ENCODE peak calls at places on chromosomes 1 and 21, in four cellular contexts. X is tibial nerve, R is skeletal muscle cell, O is uterus. V is an unnamed sample.

GRCh38 chr1:15152318-15153183 is 996 bp upstream of the TMEM51 start:
- DNase-seq in O (peak), R (no peak), X (peak), V (peak)

GRCh38 chr1:111789666-111790316 is 34.1 kb downstream of the DDX20 start:
- DNase-seq in X (no peak), O (no peak), R (peak), V (no peak)

GRCh38 chr1:38353956-38354355 is 307.4 kb upstream of the POU3F1 start:
- DNase-seq in R (no peak), O (no peak), X (no peak), V (no peak)

GRCh38 chr1:94130851-94131595 is 10.1 kb upstream of the ABCA4 start:
- DNase-seq in O (no peak), R (peak), X (no peak), V (peak)

GRCh38 chr1:34163792-34164509 is 1.1 kb downstream of the CSMD2 start:
- DNase-seq in X (no peak), O (no peak), R (no peak), V (peak)

GRCh38 chr21:40331804-40332203 is 464.6 kb downstream of the PCP4 start:
- DNase-seq in O (no peak), R (no peak), X (no peak), V (no peak)

GRCh38 chr1:72623299-72623708 is 341.0 kb upstream of the NEGR1 start:
- DNase-seq in R (no peak), X (no peak), O (no peak), V (peak)

GRCh38 chr1:156625436-156626078 is 6.3 kb downstream of the HAPLN2 start:
- DNase-seq in O (peak), X (peak), R (no peak), V (peak)

GRCh38 chr1:189775343-189775742 is 702.3 kb downstream of the BRINP3 start:
- DNase-seq in R (peak), X (no peak), O (no peak), V (peak)

GRCh38 chr1:204711947-204712701 is 26.6 kb upstream of the LRRN2 start:
- DNase-seq in R (no peak), O (no peak), X (no peak), V (no peak)

GRCh38 chr1:204712718-204713430 is 27.3 kb upstream of the LRRN2 start:
- DNase-seq in O (no peak), R (no peak), X (no peak), V (no peak)

GRCh38 chr1:204709021-204709420 is 23.5 kb upstream of the LRRN2 start:
- DNase-seq in O (no peak), X (no peak), R (no peak), V (no peak)

GRCh38 chr1:204711103-204711946 is 25.8 kb upstream of the LRRN2 start:
- DNase-seq in R (no peak), X (no peak), O (no peak), V (no peak)

DNA sequence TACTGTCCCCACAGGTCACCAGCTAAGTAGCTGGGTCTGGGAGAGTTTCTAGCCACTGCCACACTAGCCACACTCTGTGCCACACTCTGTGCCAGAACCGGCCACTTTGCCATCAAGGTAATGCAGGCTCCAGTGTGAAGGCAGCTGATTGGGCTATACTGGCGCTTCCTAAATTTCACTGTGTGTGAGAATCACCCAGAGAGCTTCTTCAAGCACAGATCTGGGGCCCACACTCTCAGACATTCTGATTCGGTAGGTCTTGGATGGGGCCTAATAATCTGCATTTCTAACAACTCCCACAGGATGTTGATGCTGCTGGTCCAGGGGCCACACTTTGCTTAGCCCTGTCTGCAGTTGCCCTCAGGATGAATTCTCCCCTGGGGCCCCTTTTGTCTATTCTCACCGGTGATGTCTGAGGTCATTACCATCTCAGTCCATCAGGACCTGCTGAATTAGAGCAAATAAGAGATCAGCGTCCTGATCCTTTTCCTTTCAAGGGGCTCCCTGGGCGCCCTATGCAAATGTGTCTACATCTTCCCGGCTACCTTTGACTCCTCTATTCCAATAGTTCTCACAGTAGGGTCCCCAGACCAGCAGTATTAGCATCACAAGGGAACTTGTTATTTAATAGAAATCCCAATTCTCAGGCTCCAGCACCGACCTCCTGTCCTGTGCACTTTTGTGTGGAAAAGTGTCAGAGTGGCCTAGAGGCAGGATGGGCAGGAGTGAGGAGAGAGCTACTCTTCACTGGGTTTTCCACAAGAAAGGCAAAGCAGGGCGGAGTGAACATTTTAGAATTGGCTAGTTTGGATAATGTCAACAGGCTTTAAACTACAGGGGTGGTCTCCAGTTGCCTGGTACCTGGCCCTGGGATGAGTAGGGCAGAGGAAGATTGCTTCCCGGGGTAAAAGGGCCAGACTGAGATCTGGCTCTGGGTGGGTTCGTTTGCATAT is 24.7 kb upstream of the LRRN2 start:
- DNase-seq in O (no peak), X (no peak), R (no peak), V (no peak)
- H3K4me3 ChIP-seq in O (no peak), X (no peak), R (no peak), V (no peak)

DNA sequence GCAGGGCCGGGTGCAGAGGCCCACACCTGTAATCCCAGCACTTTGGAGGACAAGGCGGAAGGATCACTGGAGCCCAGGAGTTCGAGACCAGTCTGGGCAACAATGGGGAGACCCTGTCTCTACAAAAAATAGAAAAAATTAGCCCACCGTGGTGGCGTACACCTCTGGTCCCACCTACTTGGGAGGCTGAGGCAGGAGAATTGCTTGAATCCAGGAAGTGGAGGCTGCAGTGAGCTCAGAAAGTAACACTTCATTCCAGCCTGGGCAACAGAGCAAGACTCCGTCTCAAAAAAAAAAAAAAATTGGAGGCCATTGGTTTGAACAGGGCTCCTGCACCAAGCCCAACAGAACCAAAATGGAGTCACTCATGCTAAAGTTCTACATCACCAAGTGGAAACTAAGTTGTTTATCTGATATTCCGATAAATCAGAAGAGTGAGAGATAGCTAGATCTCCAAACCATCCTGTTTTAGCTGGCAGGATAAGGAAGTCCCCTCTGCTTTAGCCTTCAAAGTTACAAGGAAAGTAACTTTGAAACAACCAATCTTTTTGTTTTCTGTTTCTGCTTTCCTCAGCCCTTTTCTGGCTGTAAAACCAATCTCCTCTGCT is 766 bp upstream of the LSM10 start:
- DNase-seq in O (no peak), R (no peak), X (no peak), V (no peak)
- H3K4me3 ChIP-seq in O (no peak), R (no peak), X (no peak), V (no peak)

DNA sequence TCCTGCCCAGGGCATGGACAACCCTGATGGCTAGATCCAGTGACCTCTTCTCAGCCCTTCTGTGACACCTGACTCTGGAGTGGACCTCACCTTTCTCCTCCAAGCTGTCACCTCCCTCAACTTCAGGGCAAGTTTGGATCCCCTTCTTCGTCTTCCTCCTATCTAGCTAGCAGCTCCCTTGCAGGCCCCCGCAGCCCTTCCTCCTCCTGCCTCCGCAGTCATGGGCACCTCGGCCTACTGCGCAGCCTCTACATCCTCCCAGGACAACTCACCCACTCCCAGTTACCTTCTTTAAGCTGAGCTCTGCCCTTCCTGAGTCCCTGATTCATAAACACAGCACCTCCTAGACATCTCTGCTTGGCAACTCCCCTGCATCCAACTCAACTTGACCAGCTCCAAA is 61.3 kb upstream of the ID3 start:
- DNase-seq in R (no peak), O (no peak), X (no peak), V (no peak)
- H3K4me3 ChIP-seq in R (no peak), O (no peak), X (no peak), V (no peak)

GRCh38 chr1:43969416-43969745 is 429 bp upstream of the DPH2 start:
- DNase-seq in O (no peak), R (no peak), X (no peak), V (no peak)
- H3K4me3 ChIP-seq in O (peak), R (peak), X (no peak), V (no peak)

GRCh38 chr1:32811265-32811664 is 5.9 kb downstream of the YARS1 start:
- DNase-seq in R (no peak), X (no peak), O (no peak), V (no peak)
- H3K4me3 ChIP-seq in R (no peak), X (no peak), O (no peak), V (no peak)

DNA sequence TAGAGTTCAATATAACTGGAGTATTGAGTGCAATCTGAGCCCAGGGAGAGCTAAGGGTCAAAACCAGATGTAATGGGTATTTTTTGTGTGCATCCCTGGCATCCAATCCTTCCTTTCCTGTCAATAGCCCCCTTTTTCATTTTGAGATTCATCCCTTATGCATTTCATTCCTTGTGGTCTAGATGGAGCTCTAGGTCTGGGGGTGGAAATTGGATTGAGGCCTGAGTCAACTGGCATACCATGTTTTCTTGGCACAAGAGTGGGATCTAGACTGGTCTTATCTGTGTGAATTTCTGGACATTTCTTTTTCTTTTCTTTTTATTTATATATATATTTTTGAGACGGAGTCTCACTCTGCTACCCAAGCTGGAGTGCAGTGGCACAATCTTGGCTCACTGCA is 67.3 kb upstream of the RAB3GAP2 start:
- DNase-seq in R (no peak), X (no peak), O (no peak), V (no peak)
- H3K4me3 ChIP-seq in R (no peak), X (no peak), O (no peak), V (no peak)

GRCh38 chr1:74236440-74236839 is 1.3 kb downstream of the TNNI3K start:
- DNase-seq in X (no peak), R (no peak), O (no peak), V (no peak)

GRCh38 chr1:74237787-74238186 is 2.6 kb downstream of the TNNI3K start:
- DNase-seq in O (no peak), R (no peak), X (no peak), V (no peak)

GRCh38 chr1:74235153-74235552 is at the start of gene TNNI3K:
- DNase-seq in X (no peak), O (no peak), R (no peak), V (no peak)

GRCh38 chr1:74237035-74237434 is 1.8 kb downstream of the TNNI3K start:
- DNase-seq in R (no peak), O (no peak), X (no peak), V (no peak)
- H3K4me3 ChIP-seq in R (no peak), O (no peak), X (no peak), V (no peak)